ENCODE peak calls at places on chromosome 13, in seven cellular contexts. D is left cardiac atrium; V is cardiac muscle cell; T is HCT116; B is activated T-helper 9 cell treated with anti-CD3 and anti-CD28 coated beads, Interleukin-2, amount 50 U/mL, for 16 hours; A is GM13977; F is amniotic epithelial cell. J is an unnamed sample.

GRCh38 chr13:46551410-46552301 is 1.3 kb upstream of the LRCH1 start:
- DNase-seq in A (peak), D (peak), T (peak), F (peak), B (peak), V (peak), J (peak)

GRCh38 chr13:20869540-20869939 is 33.0 kb downstream of the XPO4 start:
- DNase-seq in B (no peak), F (peak), V (peak), A (no peak), T (no peak), D (no peak), J (no peak)

GRCh38 chr13:50677687-50678463 is 165.6 kb downstream of the DLEU7 start:
- DNase-seq in D (no peak), B (no peak), A (no peak), V (no peak), F (no peak), T (no peak), J (no peak)

GRCh38 chr13:76828316-76828741 is 57.9 kb downstream of the KCTD12 start:
- DNase-seq in T (no peak), D (no peak), A (peak), B (no peak), V (no peak), F (no peak), J (peak)

GRCh38 chr13:86933676-86934075 is 737.5 kb upstream of the SLITRK5 start:
- DNase-seq in V (no peak), T (no peak), B (no peak), A (no peak), F (peak), D (no peak), J (no peak)

GRCh38 chr13:65336916-65337315 is 1893.2 kb downstream of the PCDH9 start:
- DNase-seq in F (peak), B (no peak), A (no peak), D (no peak), V (peak), T (no peak), J (no peak)

GRCh38 chr13:78786399-78786879 is 127.5 kb upstream of the OBI1 start:
- DNase-seq in V (no peak), B (no peak), A (no peak), F (no peak), D (no peak), T (no peak), J (no peak)

GRCh38 chr13:73058741-73059459 is at the start of gene KLF5:
- DNase-seq in B (peak), D (peak), V (peak), F (peak), T (peak), A (peak), J (peak)

GRCh38 chr13:109610517-109610916 is 175.9 kb downstream of the IRS2 start:
- DNase-seq in A (no peak), T (peak), V (peak), F (no peak), B (peak), D (peak), J (peak)

GRCh38 chr13:55199132-55199531 is 1941.6 kb upstream of the PRR20A start:
- DNase-seq in T (no peak), A (no peak), B (no peak), D (no peak), V (no peak), F (no peak), J (no peak)

GRCh38 chr13:33785384-33785783 is 32.6 kb upstream of the RFC3 start:
- DNase-seq in D (no peak), B (no peak), V (no peak), T (no peak), A (no peak), F (peak), J (no peak)

GRCh38 chr13:23986619-23987018 is 89.3 kb upstream of the C1QTNF9B start:
- DNase-seq in D (no peak), A (no peak), B (no peak), V (peak), F (peak), T (no peak), J (no peak)

GRCh38 chr13:41455725-41456419 is 1.5 kb upstream of the RGCC start:
- DNase-seq in A (no peak), D (no peak), B (no peak), V (no peak), T (no peak), F (no peak), J (peak)

GRCh38 chr13:46736568-46736967 is 60.4 kb downstream of the ESD start:
- DNase-seq in B (no peak), T (no peak), A (no peak), V (no peak), D (no peak), F (no peak), J (no peak)

GRCh38 chr13:75271851-75272250 is 210.1 kb downstream of the TBC1D4 start:
- DNase-seq in V (peak), T (no peak), F (peak), B (no peak), D (no peak), A (no peak), J (no peak)

GRCh38 chr13:28476919-28477708 is 17.8 kb downstream of the FLT1 start:
- DNase-seq in A (no peak), B (no peak), V (no peak), F (no peak), T (no peak), D (no peak), J (no peak)

GRCh38 chr13:20989883-20990282 is 71.5 kb downstream of the LATS2 start:
- DNase-seq in V (no peak), T (no peak), F (no peak), B (no peak), D (no peak), A (no peak), J (no peak)

GRCh38 chr13:32164622-32165268 is 133.2 kb downstream of the FRY start:
- DNase-seq in V (peak), A (no peak), F (peak), B (no peak), D (no peak), T (peak), J (peak)

GRCh38 chr13:23956106-23956505 is 58.8 kb upstream of the C1QTNF9B start:
- DNase-seq in D (no peak), V (peak), B (no peak), F (peak), A (no peak), T (peak), J (no peak)

GRCh38 chr13:102854675-102855074 is 8.8 kb downstream of the ERCC5 start:
- DNase-seq in D (no peak), A (no peak), T (no peak), V (no peak), F (no peak), B (no peak), J (no peak)

J was measured in GM10248.